ENCODE peak calls at places on chromosomes 2 and 18, in ten cellular contexts. R, A, V, H, T, Y, O, D, B and K are unnamed samples. For H3K27me3 and H3K4me1, the result is how much of the 10 kb centered on the place peaks cover.

GRCh38 chr2:74379851-74380789 is at the start of gene DCTN1:
- DNase-seq in R (no peak), A (peak), V (no peak), H (peak), T (peak), Y (no peak), O (peak), D (peak), B (peak), K (no peak)

GRCh38 chr2:233831011-233831721 is 23.2 kb downstream of the HJURP start:
- DNase-seq in R (no peak), A (peak), V (no peak), H (peak), T (no peak), Y (no peak), O (no peak), D (no peak), B (no peak), K (no peak)

GRCh38 chr2:81050580-81050979 is 746.0 kb upstream of the LRRTM1 start:
- DNase-seq in R (no peak), A (no peak), V (no peak), H (no peak), T (no peak), Y (no peak), O (no peak), D (no peak), B (no peak), K (no peak)

GRCh38 chr18:63518178-63519012 is 23.8 kb upstream of the SERPINB12 start:
- DNase-seq in R (peak), A (peak), V (peak), H (peak), T (peak), Y (peak), O (peak), D (peak), B (no peak), K (no peak)

GRCh38 chr18:267380-267687 is 513 bp downstream of the THOC1 start:
- DNase-seq in R (no peak), A (no peak), V (no peak), H (no peak), T (no peak), Y (no peak), O (no peak), D (no peak), B (no peak), K (peak)

GRCh38 chr2:197969391-197969893 is 165.0 kb downstream of the PLCL1 start:
- DNase-seq in R (no peak), A (peak), V (no peak), H (no peak), T (no peak), Y (no peak), O (no peak), D (peak), B (no peak), K (no peak)

GRCh38 chr18:2402084-2402483 is 169.2 kb downstream of the METTL4 start:
- DNase-seq in R (no peak), A (no peak), V (no peak), H (no peak), T (no peak), Y (no peak), O (no peak), D (no peak), B (no peak), K (no peak)

GRCh38 chr18:57087985-57088384 is 58.9 kb upstream of the BOD1L2 start:
- DNase-seq in R (no peak), A (peak), V (no peak), H (no peak), T (no peak), Y (no peak), O (no peak), D (no peak), B (no peak), K (no peak)

GRCh38 chr2:135245055-135245454 is 193.0 kb downstream of the RAB3GAP1 start:
- DNase-seq in R (no peak), A (peak), V (no peak), H (no peak), T (no peak), Y (no peak), O (no peak), D (peak), B (no peak), K (no peak)

GRCh38 chr2:96537734-96538486 is 1.4 kb downstream of the ARID5A start:
- DNase-seq in R (peak), A (no peak), V (no peak), H (no peak), T (peak), Y (peak), O (peak), D (no peak), B (no peak), K (no peak)

GRCh38 chr2:156443089-156443488 is 6.9 kb downstream of the GPD2 start:
- DNase-seq in R (no peak), A (no peak), V (no peak), H (no peak), T (no peak), Y (no peak), O (no peak), D (no peak), B (no peak), K (no peak)

GRCh38 chr2:112055833-112056625 is 960 bp downstream of the TMEM87B start:
- DNase-seq in R (peak), A (peak), V (peak), H (peak), T (peak), Y (peak), O (peak), D (peak), B (peak), K (peak)

GRCh38 chr2:160334028-160334729 is 134.1 kb upstream of the ITGB6 start:
- DNase-seq in R (no peak), A (no peak), V (no peak), H (no peak), T (no peak), Y (no peak), O (no peak), D (peak), B (no peak), K (no peak)

GRCh38 chr2:54728669-54729120 is 5.2 kb downstream of the EML6 start:
- DNase-seq in R (no peak), A (peak), V (no peak), H (no peak), T (no peak), Y (no peak), O (no peak), D (peak), B (no peak), K (no peak)

GRCh38 chr2:73112913-73113633 is at the start of gene RAB11FIP5:
- DNase-seq in R (peak), A (peak), V (peak), H (peak), T (peak), Y (peak), O (peak), D (peak), B (peak), K (peak)

GRCh38 chr2:233009661-233010060 is 3.4 kb downstream of the NGEF start:
- DNase-seq in R (no peak), A (no peak), V (no peak), H (no peak), T (no peak), Y (no peak), O (no peak), D (no peak), B (no peak), K (no peak)

GRCh38 chr2:134911386-134911785 is 7.2 kb upstream of the CCNT2 start:
- DNase-seq in R (no peak), A (peak), V (no peak), H (no peak), T (no peak), Y (no peak), O (no peak), D (no peak), B (no peak), K (no peak)

GRCh38 chr2:28748176-28748575 is 3.5 kb upstream of the PPP1CB start:
- DNase-seq in R (no peak), A (no peak), V (no peak), H (no peak), T (no peak), Y (no peak), O (no peak), D (no peak), B (no peak), K (no peak)

GRCh38 chr18:32771871-32772499 is 838 bp downstream of the KLHL14 start:
- DNase-seq in R (no peak), A (no peak), V (no peak), H (peak), T (no peak), Y (no peak), O (peak), D (no peak), B (no peak), K (no peak)
- H3K27me3 ChIP-seq in R (under half), A (under half), V (under half), H (under half), T (under half), Y (under half), O (half or more), D (under half), B (under half), K (under half)

GRCh38 chr2:43460611-43461396 is 135.0 kb downstream of the THADA start:
- DNase-seq in R (no peak), A (no peak), V (no peak), H (no peak), T (no peak), Y (no peak), O (no peak), D (no peak), B (no peak), K (no peak)
- H3K4me1 ChIP-seq in R (under half), A (half or more), V (half or more), H (under half), T (under half), Y (under half), O (under half), D (under half), B (half or more), K (half or more)

GRCh38 chr2:189074496-189074895 is 100.3 kb downstream of the COL3A1 start:
- DNase-seq in R (no peak), A (no peak), V (no peak), H (no peak), T (no peak), Y (no peak), O (no peak), D (no peak), B (no peak), K (no peak)

GRCh38 chr2:189072036-189072435 is 97.9 kb downstream of the COL3A1 start:
- DNase-seq in R (no peak), A (no peak), V (no peak), H (no peak), T (no peak), Y (no peak), O (no peak), D (no peak), B (no peak), K (no peak)

GRCh38 chr2:189076131-189076530 is 102.0 kb downstream of the COL3A1 start:
- DNase-seq in R (no peak), A (no peak), V (no peak), H (peak), T (no peak), Y (no peak), O (no peak), D (no peak), B (no peak), K (no peak)

DNA sequence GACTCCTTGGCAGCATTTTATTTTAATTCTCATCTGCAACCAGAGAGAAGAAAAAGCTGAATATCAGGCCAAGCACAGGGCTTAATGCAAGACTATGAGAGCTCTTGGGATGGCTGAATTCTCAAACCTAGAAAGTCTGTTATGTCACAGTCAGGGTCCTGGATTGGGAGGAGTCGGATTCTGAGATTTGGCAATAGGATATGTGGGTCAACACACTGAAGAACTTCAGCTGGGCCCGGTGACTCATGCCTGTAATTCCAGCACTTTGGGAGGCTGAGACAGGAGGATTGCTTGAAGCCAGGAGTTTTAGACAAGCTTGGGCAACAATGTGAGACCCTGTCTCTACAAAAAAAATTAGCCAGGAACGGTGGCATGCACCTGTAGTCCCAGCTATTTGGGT is 102.4 kb downstream of the COL3A1 start:
- DNase-seq in R (no peak), A (no peak), V (no peak), H (peak), T (no peak), Y (no peak), O (no peak), D (peak), B (no peak), K (no peak)
- H3K27me3 ChIP-seq in R (under half), A (under half), V (under half), H (under half), T (under half), Y (under half), O (under half), D (under half), B (under half), K (under half)

GRCh38 chr18:34707670-34708069 is 2.4 kb upstream of the DTNA start:
- DNase-seq in R (no peak), A (peak), V (no peak), H (no peak), T (peak), Y (no peak), O (peak), D (peak), B (peak), K (no peak)
- H3K4me1 ChIP-seq in R (under half), A (under half), V (half or more), H (under half), T (under half), Y (under half), O (under half), D (under half), B (under half), K (under half)

DNA sequence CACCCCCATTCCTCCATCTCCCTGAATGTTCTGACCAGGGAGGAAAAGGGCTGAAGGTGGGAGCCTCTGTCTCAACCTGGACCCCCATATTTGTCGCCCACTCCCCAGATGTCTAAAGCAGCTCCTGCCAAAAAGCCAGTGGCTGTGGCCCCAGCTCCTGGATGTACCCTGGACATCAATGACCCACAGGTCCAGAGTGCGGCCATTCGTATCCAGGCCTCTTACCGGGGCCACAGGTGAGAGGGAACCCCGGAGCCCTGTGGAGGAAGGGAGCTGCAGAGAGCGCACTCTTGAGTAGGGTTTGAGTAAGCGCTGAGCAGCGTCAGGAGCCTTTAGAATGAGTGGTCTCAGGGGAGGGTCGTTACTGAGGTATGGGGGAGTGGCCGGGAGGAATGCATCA is 2.4 kb upstream of the GMPPA start:
- DNase-seq in R (no peak), A (no peak), V (no peak), H (no peak), T (peak), Y (no peak), O (no peak), D (no peak), B (no peak), K (no peak)
- H3K27me3 ChIP-seq in R (under half), A (under half), V (under half), H (under half), T (under half), Y (under half), O (half or more), D (under half), B (under half), K (half or more)

GRCh38 chr2:67616749-67617148 is 219.6 kb downstream of the ETAA1 start:
- DNase-seq in R (peak), A (no peak), V (no peak), H (peak), T (peak), Y (no peak), O (no peak), D (peak), B (peak), K (no peak)
- H3K4me1 ChIP-seq in R (under half), A (under half), V (under half), H (under half), T (under half), Y (under half), O (under half), D (under half), B (under half), K (under half)

GRCh38 chr2:15623481-15623796 is 31.8 kb downstream of the DDX1 start:
- DNase-seq in R (no peak), A (no peak), V (no peak), H (no peak), T (no peak), Y (no peak), O (no peak), D (no peak), B (no peak), K (no peak)
- H3K27me3 ChIP-seq in R (under half), A (under half), V (under half), H (under half), T (under half), Y (under half), O (under half), D (under half), B (under half), K (under half)

GRCh38 chr2:107591541-107591940 is 235.2 kb upstream of the RGPD4 start:
- DNase-seq in R (no peak), A (no peak), V (no peak), H (no peak), T (no peak), Y (no peak), O (no peak), D (no peak), B (no peak), K (no peak)
- H3K4me1 ChIP-seq in R (under half), A (under half), V (under half), H (under half), T (under half), Y (under half), O (under half), D (under half), B (under half), K (under half)

GRCh38 chr2:10006248-10007147 is 36.9 kb upstream of the KLF11 start:
- DNase-seq in R (no peak), A (peak), V (no peak), H (no peak), T (no peak), Y (no peak), O (no peak), D (no peak), B (peak), K (peak)
- H3K27me3 ChIP-seq in R (under half), A (under half), V (under half), H (under half), T (under half), Y (under half), O (under half), D (under half), B (under half), K (under half)

GRCh38 chr2:1627628-1628371 is 116.5 kb downstream of the PXDN start:
- DNase-seq in R (no peak), A (no peak), V (no peak), H (peak), T (no peak), Y (no peak), O (no peak), D (no peak), B (peak), K (no peak)

GRCh38 chr2:1625281-1626001 is 118.9 kb downstream of the PXDN start:
- DNase-seq in R (no peak), A (peak), V (no peak), H (peak), T (peak), Y (no peak), O (peak), D (peak), B (peak), K (peak)

GRCh38 chr2:1623906-1624445 is 120.3 kb downstream of the PXDN start:
- DNase-seq in R (no peak), A (no peak), V (no peak), H (peak), T (no peak), Y (no peak), O (no peak), D (no peak), B (peak), K (no peak)

GRCh38 chr2:1628893-1629292 is 115.4 kb downstream of the PXDN start:
- DNase-seq in R (no peak), A (peak), V (peak), H (peak), T (peak), Y (no peak), O (no peak), D (peak), B (peak), K (no peak)

DNA sequence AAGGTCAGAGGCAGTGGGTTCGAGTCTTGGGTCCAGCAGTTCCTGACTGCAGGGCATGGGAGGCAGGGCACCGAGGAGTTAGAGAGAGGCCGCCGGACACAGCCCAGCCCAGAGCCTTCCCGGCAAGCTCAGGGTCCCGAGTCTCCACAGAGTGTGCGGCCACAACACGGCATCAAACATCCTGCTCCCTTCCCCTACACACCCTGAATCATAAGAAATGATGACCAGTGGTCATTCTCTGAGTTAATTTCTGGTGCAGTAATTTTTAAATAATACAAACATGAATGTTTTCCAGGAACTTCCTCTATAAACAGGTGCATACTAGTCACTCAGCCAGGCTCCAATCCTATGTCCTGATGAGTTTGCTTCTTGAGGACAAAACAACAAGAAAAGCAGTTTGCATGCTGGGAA is 118.0 kb downstream of the PXDN start:
- DNase-seq in R (no peak), A (no peak), V (no peak), H (peak), T (no peak), Y (no peak), O (no peak), D (no peak), B (peak), K (no peak)
- H3K4me1 ChIP-seq in R (under half), A (under half), V (under half), H (under half), T (under half), Y (under half), O (under half), D (under half), B (under half), K (under half)